ENCODE peak calls at places on chromosomes 4 and X, in five cellular contexts. One of them, this sample, is unnamed.

GRCh38 chr4:60296381-60296780 is 903.7 kb upstream of the ADGRL3 start:
- DNase-seq in IMR-90: no peak
- DNase-seq in neural progenitor cell: no peak
- DNase-seq in PC-9: no peak
- DNase-seq in fibroblast of lung: no peak
- DNase-seq in this sample: no peak

GRCh38 chr4:166169111-166169510 is 296.1 kb downstream of the TLL1 start:
- DNase-seq in IMR-90: no peak
- DNase-seq in neural progenitor cell: peak; percentile 58
- DNase-seq in PC-9: no peak
- DNase-seq in fibroblast of lung: no peak
- DNase-seq in this sample: peak; percentile 9

GRCh38 chrX:25976683-25977310 is 161.3 kb upstream of the MAGEB18 start:
- DNase-seq in IMR-90: no peak
- DNase-seq in neural progenitor cell: peak; percentile 62
- DNase-seq in PC-9: no peak
- DNase-seq in fibroblast of lung: no peak
- DNase-seq in this sample: no peak

GRCh38 chrX:154059231-154059630 is 38.3 kb downstream of the MECP2 start:
- DNase-seq in IMR-90: no peak
- DNase-seq in neural progenitor cell: no peak
- DNase-seq in PC-9: no peak
- DNase-seq in fibroblast of lung: no peak
- DNase-seq in this sample: no peak

GRCh38 chrX:112071132-112071531 is 11.4 kb downstream of the TRPC5 start:
- DNase-seq in IMR-90: no peak
- DNase-seq in neural progenitor cell: no peak
- DNase-seq in PC-9: no peak
- DNase-seq in fibroblast of lung: no peak
- DNase-seq in this sample: no peak

GRCh38 chrX:148580016-148580415 is 79.6 kb downstream of the AFF2 start:
- DNase-seq in IMR-90: no peak
- DNase-seq in neural progenitor cell: no peak
- DNase-seq in PC-9: no peak
- DNase-seq in fibroblast of lung: peak; percentile 46
- DNase-seq in this sample: no peak

GRCh38 chrX:23797371-23798128 is 14.6 kb downstream of the SAT1 start:
- DNase-seq in IMR-90: no peak
- DNase-seq in neural progenitor cell: no peak
- DNase-seq in PC-9: peak; percentile 92
- DNase-seq in fibroblast of lung: no peak
- DNase-seq in this sample: peak; percentile 51

GRCh38 chr4:113659127-113659526 is 102.4 kb downstream of the CAMK2D start:
- DNase-seq in IMR-90: no peak
- DNase-seq in neural progenitor cell: no peak
- DNase-seq in PC-9: no peak
- DNase-seq in fibroblast of lung: no peak
- DNase-seq in this sample: no peak

GRCh38 chr4:83751336-83751949 is 215.5 kb downstream of the GPAT3 start:
- DNase-seq in IMR-90: no peak
- DNase-seq in neural progenitor cell: no peak
- DNase-seq in PC-9: peak; percentile 54
- DNase-seq in fibroblast of lung: peak; percentile 34
- DNase-seq in this sample: peak; percentile 12

GRCh38 chrX:154051210-154051810 is 31.6 kb upstream of the IRAK1 start:
- DNase-seq in IMR-90: peak; percentile 59
- DNase-seq in neural progenitor cell: peak; percentile 66
- DNase-seq in PC-9: no peak
- DNase-seq in fibroblast of lung: peak; percentile 43
- DNase-seq in this sample: peak; percentile 78

GRCh38 chr4:69194166-69194565 is 20.4 kb downstream of the UGT2B11 start:
- DNase-seq in IMR-90: no peak
- DNase-seq in neural progenitor cell: no peak
- DNase-seq in PC-9: no peak
- DNase-seq in fibroblast of lung: no peak
- DNase-seq in this sample: no peak

GRCh38 chr4:147303506-147303905 is 177.4 kb upstream of the EDNRA start:
- DNase-seq in IMR-90: no peak
- DNase-seq in neural progenitor cell: no peak
- DNase-seq in PC-9: no peak
- DNase-seq in fibroblast of lung: no peak
- DNase-seq in this sample: no peak

GRCh38 chr4:184668511-184669114 is 19.1 kb downstream of the PRIMPOL start:
- DNase-seq in IMR-90: peak; percentile 23
- DNase-seq in neural progenitor cell: no peak
- DNase-seq in PC-9: no peak
- DNase-seq in fibroblast of lung: no peak
- DNase-seq in this sample: no peak

GRCh38 chr4:41359069-41359769 is 102.5 kb downstream of the UCHL1 start:
- DNase-seq in IMR-90: no peak
- DNase-seq in neural progenitor cell: peak; percentile 62
- DNase-seq in PC-9: no peak
- DNase-seq in fibroblast of lung: no peak
- DNase-seq in this sample: no peak

GRCh38 chr4:38785901-38786402 is 3.2 kb upstream of the TLR10 start:
- DNase-seq in IMR-90: no peak
- DNase-seq in neural progenitor cell: no peak
- DNase-seq in PC-9: no peak
- DNase-seq in fibroblast of lung: no peak
- DNase-seq in this sample: no peak

GRCh38 chr4:1235381-1236102 is 13.4 kb downstream of the CTBP1 start:
- DNase-seq in IMR-90: no peak
- DNase-seq in neural progenitor cell: no peak
- DNase-seq in PC-9: no peak
- DNase-seq in fibroblast of lung: no peak
- DNase-seq in this sample: no peak

GRCh38 chr4:8532245-8532781 is 47.9 kb upstream of the GPR78 start:
- DNase-seq in IMR-90: no peak
- DNase-seq in neural progenitor cell: no peak
- DNase-seq in PC-9: peak; percentile 75
- DNase-seq in fibroblast of lung: no peak
- DNase-seq in this sample: no peak

GRCh38 chr4:74104145-74104544 is 5.2 kb upstream of the CXCL2 start:
- DNase-seq in IMR-90: no peak
- DNase-seq in neural progenitor cell: no peak
- DNase-seq in PC-9: no peak
- DNase-seq in fibroblast of lung: peak; percentile 55
- DNase-seq in this sample: peak; percentile 31

GRCh38 chrX:39149761-39150160 is 348.5 kb downstream of the MID1IP1 start:
- DNase-seq in IMR-90: peak; percentile 40
- DNase-seq in neural progenitor cell: peak; percentile 70
- DNase-seq in PC-9: no peak
- DNase-seq in fibroblast of lung: peak; percentile 16
- DNase-seq in this sample: peak; percentile 80
- H4K20me1 ChIP-seq in IMR-90: no peaks in the 10 kb centered on the region
- H4K20me1 ChIP-seq in neural progenitor cell: no peaks in the 10 kb centered on the region
- H4K20me1 ChIP-seq in PC-9: no peaks in the 10 kb centered on the region
- H4K20me1 ChIP-seq in fibroblast of lung: no peaks in the 10 kb centered on the region
- H4K20me1 ChIP-seq in this sample: no peaks in the 10 kb centered on the region

GRCh38 chr4:21949073-21949457 is 493 bp upstream of the KCNIP4 start:
- DNase-seq in IMR-90: no peak
- DNase-seq in neural progenitor cell: peak; percentile 46
- DNase-seq in PC-9: no peak
- DNase-seq in fibroblast of lung: peak; percentile 9
- DNase-seq in this sample: peak; percentile 23
- H3K27me3 ChIP-seq in IMR-90: peaks cover 19% of the 10 kb centered on the region
- H3K27me3 ChIP-seq in neural progenitor cell: peaks cover 71% of the 10 kb centered on the region
- H3K27me3 ChIP-seq in PC-9: no peaks in the 10 kb centered on the region
- H3K27me3 ChIP-seq in fibroblast of lung: peaks cover 11% of the 10 kb centered on the region
- H3K27me3 ChIP-seq in this sample: peaks cover 53% of the 10 kb centered on the region

DNA sequence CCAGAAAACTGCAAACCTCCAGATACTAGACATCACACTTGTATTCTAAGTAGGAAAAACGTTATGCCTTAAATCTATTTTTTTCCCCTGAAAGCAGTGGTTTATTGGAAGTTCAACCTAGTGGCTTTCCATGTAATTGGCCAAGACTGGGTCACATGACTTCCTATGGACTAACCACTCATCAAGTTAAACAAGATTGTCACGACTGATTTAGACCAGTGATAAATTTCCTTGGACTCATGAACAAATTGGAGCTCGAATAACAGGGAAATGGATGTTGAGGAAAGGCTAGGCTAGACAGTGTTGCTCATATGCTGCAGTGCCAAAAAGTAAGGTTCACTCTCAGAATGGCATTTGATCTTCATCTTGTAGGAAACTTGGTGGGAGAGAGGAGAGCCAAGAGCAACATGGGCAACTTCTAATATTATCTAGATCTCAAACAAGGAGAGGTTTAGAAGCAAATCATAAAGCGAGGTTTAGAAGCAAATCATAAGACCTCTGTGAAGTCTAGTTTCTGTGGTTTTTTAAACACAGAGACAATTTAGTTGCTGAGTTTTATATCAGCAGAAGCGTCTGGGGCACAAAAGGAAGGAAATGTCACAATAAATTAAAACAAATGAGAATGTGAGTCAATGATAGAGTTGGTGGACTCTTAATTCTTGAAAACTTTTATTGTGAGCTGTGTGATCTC is 165.6 kb upstream of the BOD1L1 start:
- DNase-seq in IMR-90: no peak
- DNase-seq in neural progenitor cell: no peak
- DNase-seq in PC-9: no peak
- DNase-seq in fibroblast of lung: peak; percentile 4
- DNase-seq in this sample: no peak
- H4K20me1 ChIP-seq in IMR-90: no peaks in the 10 kb centered on the region
- H4K20me1 ChIP-seq in neural progenitor cell: no peaks in the 10 kb centered on the region
- H4K20me1 ChIP-seq in PC-9: no peaks in the 10 kb centered on the region
- H4K20me1 ChIP-seq in fibroblast of lung: no peaks in the 10 kb centered on the region
- H4K20me1 ChIP-seq in this sample: no peaks in the 10 kb centered on the region

GRCh38 chr4:6549445-6549844 is 25.5 kb upstream of the MAN2B2 start:
- DNase-seq in IMR-90: no peak
- DNase-seq in neural progenitor cell: no peak
- DNase-seq in PC-9: no peak
- DNase-seq in fibroblast of lung: no peak
- DNase-seq in this sample: no peak
- H3K27me3 ChIP-seq in IMR-90: peaks cover 8% of the 10 kb centered on the region
- H3K27me3 ChIP-seq in neural progenitor cell: peaks cover 79% of the 10 kb centered on the region
- H3K27me3 ChIP-seq in PC-9: no peaks in the 10 kb centered on the region
- H3K27me3 ChIP-seq in fibroblast of lung: no peaks in the 10 kb centered on the region
- H3K27me3 ChIP-seq in this sample: peaks cover 9% of the 10 kb centered on the region

GRCh38 chrX:373641-374471 is 12.9 kb downstream of the PPP2R3B start:
- DNase-seq in IMR-90: peak; percentile 27
- DNase-seq in neural progenitor cell: peak; percentile 88
- DNase-seq in PC-9: no peak
- DNase-seq in fibroblast of lung: peak; percentile 56
- DNase-seq in this sample: peak; percentile 58

GRCh38 chrX:372856-373640 is 13.7 kb downstream of the PPP2R3B start:
- DNase-seq in IMR-90: peak; percentile 44
- DNase-seq in neural progenitor cell: peak; percentile 24
- DNase-seq in PC-9: no peak
- DNase-seq in fibroblast of lung: peak; percentile 51
- DNase-seq in this sample: no peak

GRCh38 chrX:370963-371745 is 15.6 kb downstream of the PPP2R3B start:
- DNase-seq in IMR-90: no peak
- DNase-seq in neural progenitor cell: no peak
- DNase-seq in PC-9: no peak
- DNase-seq in fibroblast of lung: no peak
- DNase-seq in this sample: no peak

GRCh38 chrX:370244-370962 is 16.3 kb downstream of the PPP2R3B start:
- DNase-seq in IMR-90: no peak
- DNase-seq in neural progenitor cell: no peak
- DNase-seq in PC-9: no peak
- DNase-seq in fibroblast of lung: no peak
- DNase-seq in this sample: no peak

DNA sequence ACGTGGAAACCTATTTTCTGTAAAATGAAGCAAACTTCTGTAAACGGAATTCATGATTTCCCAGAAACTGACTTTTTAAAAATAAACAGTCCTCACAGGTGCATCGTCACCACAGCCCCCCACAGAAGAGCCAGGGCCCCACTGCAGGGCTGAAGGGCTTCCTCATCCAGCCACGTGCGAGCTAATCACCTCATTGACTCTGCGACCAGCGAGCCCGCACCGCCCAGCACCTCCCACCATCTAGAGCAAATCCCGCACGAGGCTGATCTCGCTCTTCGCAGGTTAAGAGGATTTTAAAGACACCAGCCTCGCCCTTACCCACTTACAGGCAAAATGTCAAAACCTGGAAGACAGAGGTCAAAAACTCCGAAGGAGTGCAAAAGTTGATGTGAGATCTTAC is 14.8 kb downstream of the PPP2R3B start:
- DNase-seq in IMR-90: no peak
- DNase-seq in neural progenitor cell: peak; percentile 54
- DNase-seq in PC-9: no peak
- DNase-seq in fibroblast of lung: no peak
- DNase-seq in this sample: no peak
- H4K20me1 ChIP-seq in IMR-90: peaks cover 21% of the 10 kb centered on the region
- H4K20me1 ChIP-seq in neural progenitor cell: peaks cover 86% of the 10 kb centered on the region
- H4K20me1 ChIP-seq in PC-9: no peaks in the 10 kb centered on the region
- H4K20me1 ChIP-seq in fibroblast of lung: no peaks in the 10 kb centered on the region
- H4K20me1 ChIP-seq in this sample: peaks cover 20% of the 10 kb centered on the region

GRCh38 chrX:132954323-132954722 is 4.1 kb downstream of the HS6ST2 start:
- DNase-seq in IMR-90: no peak
- DNase-seq in neural progenitor cell: no peak
- DNase-seq in PC-9: peak; percentile 68
- DNase-seq in fibroblast of lung: no peak
- DNase-seq in this sample: no peak
- H3K27me3 ChIP-seq in IMR-90: peaks cover 18% of the 10 kb centered on the region
- H3K27me3 ChIP-seq in neural progenitor cell: peaks cover 38% of the 10 kb centered on the region
- H3K27me3 ChIP-seq in PC-9: no peaks in the 10 kb centered on the region
- H3K27me3 ChIP-seq in fibroblast of lung: peaks cover 5% of the 10 kb centered on the region
- H3K27me3 ChIP-seq in this sample: no peaks in the 10 kb centered on the region

DNA sequence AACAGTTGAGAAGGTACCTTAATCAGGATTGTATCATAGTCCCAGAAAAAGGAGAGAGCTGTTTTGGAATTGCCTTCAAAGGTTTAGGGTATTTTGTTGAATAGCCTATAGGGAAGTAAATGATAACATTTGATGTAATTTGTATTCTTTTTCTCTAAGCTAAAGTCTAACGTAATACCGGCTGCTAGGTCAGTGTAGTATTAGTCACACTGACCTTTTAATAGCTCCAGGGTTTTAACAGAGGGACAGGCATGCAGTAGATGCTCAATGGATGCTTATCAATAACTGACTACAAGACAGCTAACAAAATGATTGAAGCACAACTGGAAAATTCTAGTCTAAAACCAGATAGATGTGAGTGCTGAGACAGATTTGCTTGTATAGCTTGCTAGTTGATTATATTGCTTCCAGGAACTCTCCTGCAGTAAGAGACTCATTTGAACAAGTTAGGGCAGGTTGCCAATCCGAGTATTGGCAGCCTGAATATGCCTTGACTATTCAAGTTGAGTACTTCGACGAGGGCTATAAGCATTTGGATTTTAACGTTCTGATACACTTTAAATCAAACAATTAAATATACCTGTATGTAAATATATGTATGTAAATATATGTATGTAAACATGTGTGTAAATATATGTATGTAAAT is 16.5 kb upstream of the PNPLA4 start:
- DNase-seq in IMR-90: no peak
- DNase-seq in neural progenitor cell: no peak
- DNase-seq in PC-9: no peak
- DNase-seq in fibroblast of lung: no peak
- DNase-seq in this sample: no peak
- H4K20me1 ChIP-seq in IMR-90: no peaks in the 10 kb centered on the region
- H4K20me1 ChIP-seq in neural progenitor cell: no peaks in the 10 kb centered on the region
- H4K20me1 ChIP-seq in PC-9: no peaks in the 10 kb centered on the region
- H4K20me1 ChIP-seq in fibroblast of lung: no peaks in the 10 kb centered on the region
- H4K20me1 ChIP-seq in this sample: no peaks in the 10 kb centered on the region

GRCh38 chr4:103050736-103051436 is 25.7 kb downstream of the SLC9B2 start:
- DNase-seq in IMR-90: peak; percentile 30
- DNase-seq in neural progenitor cell: no peak
- DNase-seq in PC-9: no peak
- DNase-seq in fibroblast of lung: peak; percentile 11
- DNase-seq in this sample: no peak
- H3K27me3 ChIP-seq in IMR-90: no peaks in the 10 kb centered on the region
- H3K27me3 ChIP-seq in neural progenitor cell: no peaks in the 10 kb centered on the region
- H3K27me3 ChIP-seq in PC-9: no peaks in the 10 kb centered on the region
- H3K27me3 ChIP-seq in fibroblast of lung: no peaks in the 10 kb centered on the region
- H3K27me3 ChIP-seq in this sample: no peaks in the 10 kb centered on the region